ENCODE peak calls at places on chromosomes 3 and 15, in five cellular contexts. N is IMR-90, O is GM12878, Y is HCT116, L is right lobe of liver. A is an unnamed sample.
A peak's percentile ranks its signal among the peaks of the same experiment; 100 is the strongest.

GRCh38 chr3:187914231-187914630 is 169.0 kb upstream of the BCL6 start:
- ATAC-seq in N (no peak), O (no peak), Y (no peak), L (no peak), A (no peak)

GRCh38 chr15:63166219-63166618 is 8.9 kb upstream of the RPS27L start:
- ATAC-seq in N (no peak), O (peak; percentile 65), Y (peak; percentile 54), L (no peak), A (no peak)

GRCh38 chr3:112654492-112654891 is 13.5 kb upstream of the CCDC80 start:
- ATAC-seq in N (no peak), O (no peak), Y (no peak), L (no peak), A (no peak)

GRCh38 chr3:112407214-112407887 is 74.4 kb downstream of the CD200 start:
- ATAC-seq in N (no peak), O (peak; percentile 76), Y (no peak), L (no peak), A (no peak)

GRCh38 chr15:63287109-63287508 is 9.7 kb downstream of the APH1B start:
- ATAC-seq in N (peak; percentile 32), O (no peak), Y (no peak), L (no peak), A (no peak)

GRCh38 chr3:152151216-152151874 is 117.4 kb upstream of the MBNL1 start:
- ATAC-seq in N (peak; percentile 48), O (peak; percentile 72), Y (no peak), L (no peak), A (no peak)

GRCh38 chr3:71173421-71173975 is 410.0 kb downstream of the FOXP1 start:
- ATAC-seq in N (peak; percentile 33), O (no peak), Y (no peak), L (no peak), A (peak; percentile 65)

GRCh38 chr3:13391308-13391707 is 28.8 kb downstream of the NUP210 start:
- ATAC-seq in N (no peak), O (no peak), Y (peak; percentile 47), L (no peak), A (no peak)

GRCh38 chr3:5344707-5345106 is 157.2 kb downstream of the EDEM1 start:
- ATAC-seq in N (no peak), O (no peak), Y (no peak), L (no peak), A (no peak)

GRCh38 chr15:100951965-100952364 is 32.8 kb downstream of the LRRK1 start:
- ATAC-seq in N (no peak), O (peak; percentile 28), Y (no peak), L (no peak), A (no peak)

GRCh38 chr3:167691366-167691765 is 37.6 kb upstream of the WDR49 start:
- ATAC-seq in N (no peak), O (peak; percentile 100), Y (no peak), L (no peak), A (no peak)

GRCh38 chr3:44915702-44916438 is 41.5 kb downstream of the TGM4 start:
- ATAC-seq in N (peak; percentile 36), O (no peak), Y (no peak), L (no peak), A (no peak)

GRCh38 chr3:159787191-159787590 is 201.4 kb upstream of the IL12A start:
- ATAC-seq in N (peak; percentile 61), O (peak; percentile 38), Y (peak; percentile 85), L (peak; percentile 77), A (no peak)

GRCh38 chr3:75294124-75294523 is 370.0 kb upstream of the FRG2C start:
- ATAC-seq in N (peak; percentile 100), O (peak; percentile 91), Y (peak; percentile 97), L (peak; percentile 94), A (peak; percentile 91)

GRCh38 chr3:122668930-122669730 is 11.5 kb upstream of the PARP14 start:
- ATAC-seq in N (peak; percentile 90), O (peak; percentile 97), Y (peak; percentile 92), L (no peak), A (no peak)

GRCh38 chr15:58154769-58155168 is 16.6 kb downstream of the AQP9 start:
- ATAC-seq in N (no peak), O (no peak), Y (no peak), L (no peak), A (no peak)

GRCh38 chr3:46100812-46101211 is 73.5 kb upstream of the XCR1 start:
- ATAC-seq in N (no peak), O (no peak), Y (no peak), L (peak; percentile 42), A (no peak)

GRCh38 chr15:52109559-52110451 is 2.8 kb downstream of the BCL2L10 start:
- ATAC-seq in N (no peak), O (peak; percentile 84), Y (no peak), L (no peak), A (no peak)

GRCh38 chr3:160927620-160928019 is 171.6 kb downstream of the PPM1L start:
- ATAC-seq in N (no peak), O (no peak), Y (no peak), L (no peak), A (no peak)

GRCh38 chr3:126393563-126393962 is 1.1 kb upstream of the CFAP100 start:
- ATAC-seq in N (no peak), O (no peak), Y (no peak), L (no peak), A (no peak)

GRCh38 chr3:122099255-122099654 is 44.1 kb downstream of the CD86 start:
- ATAC-seq in N (no peak), O (no peak), Y (no peak), L (peak; percentile 70), A (no peak)

GRCh38 chr15:81323559-81323943 is 390 bp downstream of the STARD5 start:
- ATAC-seq in N (no peak), O (peak; percentile 42), Y (no peak), L (no peak), A (no peak)

GRCh38 chr3:64593350-64593749 is 94.5 kb downstream of the ADAMTS9 start:
- ATAC-seq in N (no peak), O (no peak), Y (no peak), L (no peak), A (no peak)

GRCh38 chr3:149592758-149593240 is 65.0 kb downstream of the WWTR1 start:
- ATAC-seq in N (no peak), O (no peak), Y (no peak), L (no peak), A (peak; percentile 39)

GRCh38 chr3:31815006-31815405 is 166.1 kb downstream of the OSBPL10 start:
- ATAC-seq in N (no peak), O (no peak), Y (no peak), L (no peak), A (no peak)

GRCh38 chr3:183931881-183932280 is 47.2 kb upstream of the PARL start:
- ATAC-seq in N (no peak), O (no peak), Y (no peak), L (no peak), A (no peak)

GRCh38 chr3:22372292-22372949 is 621.4 kb upstream of the ZNF385D start:
- ATAC-seq in N (no peak), O (no peak), Y (no peak), L (no peak), A (peak; percentile 63)

GRCh38 chr15:99239545-99240198 is 9.7 kb downstream of the TTC23 start:
- ATAC-seq in N (no peak), O (peak; percentile 95), Y (no peak), L (no peak), A (no peak)

GRCh38 chr15:41336549-41336948 is 3.9 kb downstream of the NUSAP1 start:
- ATAC-seq in N (no peak), O (no peak), Y (no peak), L (no peak), A (no peak)

GRCh38 chr15:41331833-41332787 is at the start of gene OIP5:
- ATAC-seq in N (peak; percentile 98), O (peak; percentile 95), Y (peak; percentile 95), L (peak; percentile 99), A (peak; percentile 99)

GRCh38 chr15:41331281-41331680 is 1.1 kb downstream of the OIP5 start:
- ATAC-seq in N (no peak), O (no peak), Y (no peak), L (no peak), A (no peak)

GRCh38 chr15:41334293-41335120 is 1.8 kb downstream of the NUSAP1 start:
- ATAC-seq in N (no peak), O (no peak), Y (no peak), L (no peak), A (no peak)

GRCh38 chr15:41332788-41333527 is at the start of gene NUSAP1:
- ATAC-seq in N (peak; percentile 28), O (peak; percentile 47), Y (peak; percentile 35), L (peak; percentile 19), A (peak; percentile 7)
- TF ChIP-seq POLR2A in N (peak; percentile 81), O (peak; percentile 82), Y (peak; percentile 91), L (peak; percentile 80), A (no peak)

DNA sequence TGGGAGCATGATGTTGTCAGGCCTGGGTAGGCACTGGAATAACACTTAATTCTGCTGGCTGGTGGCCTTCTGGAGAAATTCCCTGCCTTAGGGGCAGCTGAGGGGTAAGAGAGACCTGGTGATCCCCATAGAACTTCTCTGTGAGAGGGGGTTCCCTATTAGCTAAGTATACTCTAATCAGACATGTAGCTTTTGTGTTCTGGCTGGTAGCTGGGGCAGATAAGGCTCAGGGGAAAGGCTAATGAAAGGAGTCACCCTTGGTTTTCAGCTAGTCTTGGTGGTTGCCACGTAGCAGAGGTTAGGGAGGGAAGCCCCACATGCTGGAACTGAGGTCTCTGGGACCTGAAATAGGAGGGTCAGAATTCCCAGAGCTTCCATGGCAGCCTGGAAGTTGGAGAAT is 961 bp upstream of the HDDC3 start:
- ATAC-seq in N (no peak), O (no peak), Y (no peak), L (no peak), A (no peak)
- TF ChIP-seq POLR2A in N (no peak), O (no peak), Y (no peak), L (no peak), A (no peak)

GRCh38 chr3:133588784-133589465 is 15.4 kb downstream of the CDV3 start:
- ATAC-seq in N (no peak), O (peak; percentile 11), Y (no peak), L (no peak), A (no peak)
- TF ChIP-seq POLR2A in N (no peak), O (no peak), Y (no peak), L (no peak), A (no peak)

DNA sequence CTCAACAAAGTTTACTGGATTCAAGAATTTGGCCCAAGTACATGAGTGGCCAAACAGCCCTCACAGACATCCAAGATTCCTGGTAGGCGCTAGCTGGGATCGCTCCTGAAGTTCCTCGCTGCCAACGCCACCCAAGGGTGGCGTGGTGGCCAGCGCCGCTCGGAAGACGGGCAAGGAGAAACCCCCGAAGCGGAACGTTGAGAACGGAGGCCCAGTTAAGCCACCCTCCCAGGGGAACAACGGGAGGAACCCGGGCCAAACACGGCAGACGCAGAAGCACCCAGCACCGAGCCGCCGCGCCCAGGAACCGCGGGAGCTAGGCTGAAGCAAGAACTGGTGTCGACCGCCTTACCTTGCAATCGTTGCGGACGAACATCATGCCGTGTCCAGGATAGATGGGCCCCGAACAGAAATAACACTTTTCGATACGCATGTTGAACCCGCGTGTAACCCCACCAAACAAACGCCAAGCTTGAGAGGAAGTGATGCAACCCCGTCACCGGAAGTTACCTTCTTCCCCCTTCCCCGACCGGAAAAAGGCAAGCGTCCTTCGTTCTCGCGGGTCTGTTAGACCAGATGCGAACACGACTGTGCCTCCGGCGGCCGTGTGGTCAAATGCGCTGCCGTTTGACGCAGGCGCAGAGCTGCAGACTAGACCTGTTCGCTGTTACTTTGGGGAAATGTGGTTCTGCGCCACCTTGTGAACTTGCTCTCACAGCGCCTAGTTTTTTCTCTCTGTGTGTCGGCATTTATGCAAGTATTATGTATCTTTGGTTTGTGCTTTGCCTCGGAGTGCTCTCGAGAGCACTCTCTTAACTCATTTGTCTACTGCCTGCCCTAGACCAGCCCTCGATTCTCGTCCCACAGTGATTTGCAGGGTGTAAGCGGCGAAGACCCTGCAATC is at the start of gene RSL24D1:
- ATAC-seq in N (peak; percentile 99), O (peak; percentile 97), Y (peak; percentile 99), L (peak; percentile 99), A (peak; percentile 98)
- TF ChIP-seq POLR2A in N (peak; percentile 85), O (peak; percentile 86), Y (peak; percentile 95), L (peak; percentile 91), A (peak; percentile 47)

A was measured in gastroesophageal sphincter.